ENCODE peak calls at places on chromosomes 3 and 15, in ten cellular contexts. F, W, B, O, X, M, N, K, H and P are unnamed samples.

GRCh38 chr3:49469037-49469875 is 811 bp upstream of the DAG1 start:
- DNase-seq in M (peak), N (peak), B (peak), H (peak), K (peak), X (peak), W (no peak), F (no peak), O (peak), P (no peak)

GRCh38 chr3:172104471-172105072 is 65.2 kb downstream of the FNDC3B start:
- DNase-seq in X (peak), O (peak), K (no peak), H (no peak), F (no peak), N (no peak), W (no peak), M (no peak), B (no peak), P (no peak)

GRCh38 chr3:50418845-50419244 is 59.5 kb upstream of the TMEM115 start:
- DNase-seq in K (no peak), W (no peak), F (no peak), N (no peak), H (no peak), M (no peak), X (no peak), O (peak), B (no peak), P (no peak)

GRCh38 chr3:37542286-37542685 is 319.4 kb upstream of the CTDSPL start:
- DNase-seq in M (no peak), K (no peak), H (no peak), W (no peak), N (no peak), B (no peak), X (no peak), O (no peak), F (no peak), P (no peak)

GRCh38 chr3:98855811-98856400 is 45.6 kb downstream of the DCBLD2 start:
- DNase-seq in W (no peak), M (peak), B (no peak), F (no peak), N (no peak), O (peak), X (peak), K (no peak), H (peak), P (no peak)

GRCh38 chr3:28467414-28467813 is 118.8 kb upstream of the AZI2 start:
- DNase-seq in X (no peak), M (no peak), F (no peak), N (no peak), W (no peak), K (no peak), B (no peak), H (no peak), O (no peak), P (no peak)

GRCh38 chr15:94293411-94294402 is 62.3 kb downstream of the MCTP2 start:
- DNase-seq in H (no peak), M (no peak), B (peak), O (peak), K (no peak), X (no peak), F (no peak), N (no peak), W (no peak), P (no peak)

GRCh38 chr15:68797157-68797556 is 23.5 kb downstream of the ANP32A start:
- DNase-seq in X (no peak), N (peak), B (no peak), M (no peak), W (no peak), K (no peak), F (no peak), H (no peak), O (peak), P (no peak)

GRCh38 chr3:24235121-24235520 is 259.5 kb downstream of the THRB start:
- DNase-seq in N (no peak), K (no peak), W (no peak), X (peak), B (no peak), O (no peak), F (no peak), H (no peak), M (no peak), P (no peak)

GRCh38 chr15:77415450-77416448 is 4.2 kb downstream of the PEAK1 start:
- DNase-seq in N (no peak), M (no peak), X (no peak), K (no peak), B (no peak), O (peak), F (no peak), W (no peak), H (peak), P (no peak)

GRCh38 chr3:87167634-87168456 is 59.3 kb upstream of the CHMP2B start:
- DNase-seq in N (peak), W (no peak), B (no peak), X (peak), F (no peak), K (no peak), O (peak), H (peak), M (peak), P (peak)

GRCh38 chr3:46881819-46882376 is 4.4 kb downstream of the PTH1R start:
- DNase-seq in X (no peak), M (no peak), N (no peak), W (no peak), B (no peak), H (no peak), O (no peak), F (peak), K (no peak), P (no peak)

GRCh38 chr15:42118650-42119531 is 24.5 kb upstream of the PLA2G4D start:
- DNase-seq in M (no peak), F (no peak), B (peak), K (no peak), N (no peak), O (peak), H (no peak), W (no peak), X (no peak), P (peak)

GRCh38 chr3:134463676-134464611 is 21.8 kb downstream of the ANAPC13 start:
- DNase-seq in O (peak), M (no peak), N (no peak), H (peak), K (no peak), F (no peak), X (no peak), B (no peak), W (no peak), P (no peak)

GRCh38 chr3:56932858-56933257 is 127.6 kb upstream of the SPATA12 start:
- DNase-seq in H (no peak), F (no peak), K (no peak), B (no peak), M (no peak), X (no peak), W (no peak), N (no peak), O (peak), P (no peak)

GRCh38 chr3:36380171-36381031 is at the start of gene STAC:
- DNase-seq in B (no peak), N (peak), W (no peak), H (no peak), F (no peak), O (no peak), K (no peak), X (peak), M (no peak), P (no peak)

GRCh38 chr3:67896130-67896529 is 241.7 kb upstream of the SUCLG2 start:
- DNase-seq in N (no peak), O (no peak), W (no peak), H (no peak), B (no peak), X (no peak), F (no peak), M (no peak), K (no peak), P (no peak)

GRCh38 chr3:98761656-98762229 is 1.4 kb upstream of the ST3GAL6 start:
- DNase-seq in F (no peak), M (no peak), N (no peak), B (no peak), X (no peak), H (no peak), K (no peak), W (no peak), O (no peak), P (no peak)

GRCh38 chr3:196661400-196661799 is 21.9 kb downstream of the NRROS start:
- DNase-seq in K (no peak), F (no peak), X (no peak), M (no peak), B (no peak), W (no peak), H (no peak), O (no peak), N (no peak), P (no peak)

GRCh38 chr15:57859130-57859685 is 152.7 kb downstream of the POLR2M start:
- DNase-seq in X (no peak), M (no peak), H (no peak), F (no peak), K (no peak), O (no peak), B (no peak), N (no peak), W (no peak), P (no peak)

GRCh38 chr3:126511291-126511690 is 6.3 kb downstream of the UROC1 start:
- DNase-seq in H (no peak), N (no peak), O (no peak), X (no peak), M (no peak), W (no peak), B (no peak), F (no peak), K (no peak), P (no peak)

GRCh38 chr3:135224963-135225362 is 429.9 kb downstream of the EPHB1 start:
- DNase-seq in B (no peak), W (no peak), F (no peak), O (no peak), X (no peak), H (no peak), K (no peak), N (no peak), M (no peak), P (peak)

GRCh38 chr3:31405515-31405914 is 127.2 kb upstream of the STT3B start:
- DNase-seq in F (no peak), H (no peak), M (no peak), X (no peak), K (no peak), N (no peak), O (peak), W (no peak), B (no peak), P (no peak)

GRCh38 chr3:127107491-127108375 is 85.2 kb upstream of the PRR23E start:
- DNase-seq in H (no peak), M (no peak), O (no peak), N (no peak), W (no peak), X (no peak), K (no peak), B (no peak), F (no peak), P (no peak)

GRCh38 chr3:50125541-50126286 is 29.4 kb upstream of the SEMA3F start:
- DNase-seq in B (no peak), F (no peak), H (no peak), O (no peak), W (no peak), K (no peak), X (no peak), N (no peak), M (no peak), P (no peak)

GRCh38 chr15:60086676-60087446 is 82.8 kb downstream of the FOXB1 start:
- DNase-seq in M (no peak), W (no peak), X (no peak), H (no peak), O (peak), N (no peak), K (no peak), F (no peak), B (no peak), P (no peak)

GRCh38 chr15:61480863-61481262 is 251.8 kb upstream of the RORA start:
- DNase-seq in F (no peak), W (no peak), K (no peak), M (no peak), O (no peak), B (no peak), X (no peak), H (no peak), N (no peak), P (no peak)